ENCODE peak calls at places on chromosomes 2 and 18, in ten cellular contexts. One of them, this sample, is unnamed. For H3K9me3, the result is how much of the 10 kb centered on the place peaks cover.

GRCh38 chr2:784753-785152 is 107.5 kb upstream of the TMEM18 start:
- DNase-seq in SJSA1: no peak
- DNase-seq in aorta: no peak
- DNase-seq in ovary: no peak
- DNase-seq in GM23248: no peak
- DNase-seq in A549: no peak
- DNase-seq in upper lobe of right lung: no peak
- DNase-seq in cardiac muscle cell: no peak
- DNase-seq in neural progenitor cell: no peak
- DNase-seq in endodermal cell: no peak
- DNase-seq in this sample: no peak

GRCh38 chr2:105858868-105859693 is 114.4 kb downstream of the NCK2 start:
- DNase-seq in SJSA1: no peak
- DNase-seq in aorta: peak
- DNase-seq in ovary: no peak
- DNase-seq in GM23248: no peak
- DNase-seq in A549: no peak
- DNase-seq in upper lobe of right lung: no peak
- DNase-seq in cardiac muscle cell: no peak
- DNase-seq in neural progenitor cell: no peak
- DNase-seq in endodermal cell: peak
- DNase-seq in this sample: no peak

GRCh38 chr2:146295080-146295670 is 1549.7 kb upstream of the ACVR2A start:
- DNase-seq in SJSA1: no peak
- DNase-seq in aorta: no peak
- DNase-seq in ovary: no peak
- DNase-seq in GM23248: peak
- DNase-seq in A549: no peak
- DNase-seq in upper lobe of right lung: no peak
- DNase-seq in cardiac muscle cell: no peak
- DNase-seq in neural progenitor cell: no peak
- DNase-seq in endodermal cell: no peak
- DNase-seq in this sample: no peak

GRCh38 chr2:8438476-8438875 is 243.4 kb upstream of the ID2 start:
- DNase-seq in SJSA1: no peak
- DNase-seq in aorta: no peak
- DNase-seq in ovary: no peak
- DNase-seq in GM23248: no peak
- DNase-seq in A549: no peak
- DNase-seq in upper lobe of right lung: peak
- DNase-seq in cardiac muscle cell: no peak
- DNase-seq in neural progenitor cell: no peak
- DNase-seq in endodermal cell: no peak
- DNase-seq in this sample: no peak

GRCh38 chr2:134625311-134625710 is 93.5 kb downstream of the TMEM163 start:
- DNase-seq in SJSA1: no peak
- DNase-seq in aorta: no peak
- DNase-seq in ovary: no peak
- DNase-seq in GM23248: no peak
- DNase-seq in A549: no peak
- DNase-seq in upper lobe of right lung: no peak
- DNase-seq in cardiac muscle cell: no peak
- DNase-seq in neural progenitor cell: no peak
- DNase-seq in endodermal cell: no peak
- DNase-seq in this sample: no peak

GRCh38 chr2:201654611-201655384 is 11.5 kb upstream of the TMEM237 start:
- DNase-seq in SJSA1: peak
- DNase-seq in aorta: no peak
- DNase-seq in ovary: no peak
- DNase-seq in GM23248: peak
- DNase-seq in A549: no peak
- DNase-seq in upper lobe of right lung: no peak
- DNase-seq in cardiac muscle cell: no peak
- DNase-seq in neural progenitor cell: no peak
- DNase-seq in endodermal cell: no peak
- DNase-seq in this sample: no peak

GRCh38 chr2:26325851-26326250 is 20.1 kb upstream of the SELENOI start:
- DNase-seq in SJSA1: no peak
- DNase-seq in aorta: no peak
- DNase-seq in ovary: no peak
- DNase-seq in GM23248: peak
- DNase-seq in A549: no peak
- DNase-seq in upper lobe of right lung: no peak
- DNase-seq in cardiac muscle cell: no peak
- DNase-seq in neural progenitor cell: no peak
- DNase-seq in endodermal cell: no peak
- DNase-seq in this sample: no peak

GRCh38 chr18:33210575-33211189 is 229.8 kb downstream of the CCDC178 start:
- DNase-seq in SJSA1: no peak
- DNase-seq in aorta: no peak
- DNase-seq in ovary: no peak
- DNase-seq in GM23248: peak
- DNase-seq in A549: no peak
- DNase-seq in upper lobe of right lung: no peak
- DNase-seq in cardiac muscle cell: peak
- DNase-seq in neural progenitor cell: peak
- DNase-seq in endodermal cell: peak
- DNase-seq in this sample: no peak

GRCh38 chr2:241219030-241219382 is 30.5 kb downstream of the ANO7 start:
- DNase-seq in SJSA1: no peak
- DNase-seq in aorta: no peak
- DNase-seq in ovary: no peak
- DNase-seq in GM23248: no peak
- DNase-seq in A549: no peak
- DNase-seq in upper lobe of right lung: no peak
- DNase-seq in cardiac muscle cell: no peak
- DNase-seq in neural progenitor cell: no peak
- DNase-seq in endodermal cell: no peak
- DNase-seq in this sample: no peak

GRCh38 chr2:209772316-209772715 is 684 bp downstream of the UNC80 start:
- DNase-seq in SJSA1: no peak
- DNase-seq in aorta: no peak
- DNase-seq in ovary: no peak
- DNase-seq in GM23248: no peak
- DNase-seq in A549: no peak
- DNase-seq in upper lobe of right lung: no peak
- DNase-seq in cardiac muscle cell: peak
- DNase-seq in neural progenitor cell: no peak
- DNase-seq in endodermal cell: no peak
- DNase-seq in this sample: no peak
- H3K4me3 ChIP-seq in SJSA1: no peak
- H3K4me3 ChIP-seq in aorta: no peak
- H3K4me3 ChIP-seq in ovary: no peak
- H3K4me3 ChIP-seq in GM23248: no peak
- H3K4me3 ChIP-seq in A549: peak
- H3K4me3 ChIP-seq in upper lobe of right lung: no peak
- H3K4me3 ChIP-seq in cardiac muscle cell: peak
- H3K4me3 ChIP-seq in neural progenitor cell: peak
- H3K4me3 ChIP-seq in endodermal cell: peak
- H3K4me3 ChIP-seq in this sample: no peak

GRCh38 chr18:50656841-50657470 is 97.1 kb downstream of the MAPK4 start:
- DNase-seq in SJSA1: no peak
- DNase-seq in aorta: peak
- DNase-seq in ovary: no peak
- DNase-seq in GM23248: no peak
- DNase-seq in A549: no peak
- DNase-seq in upper lobe of right lung: no peak
- DNase-seq in cardiac muscle cell: no peak
- DNase-seq in neural progenitor cell: no peak
- DNase-seq in endodermal cell: no peak
- DNase-seq in this sample: no peak

GRCh38 chr18:50658601-50659000 is 98.7 kb downstream of the MAPK4 start:
- DNase-seq in SJSA1: no peak
- DNase-seq in aorta: peak
- DNase-seq in ovary: no peak
- DNase-seq in GM23248: no peak
- DNase-seq in A549: no peak
- DNase-seq in upper lobe of right lung: no peak
- DNase-seq in cardiac muscle cell: no peak
- DNase-seq in neural progenitor cell: no peak
- DNase-seq in endodermal cell: peak
- DNase-seq in this sample: no peak

GRCh38 chr18:50661013-50661412 is 101.1 kb downstream of the MAPK4 start:
- DNase-seq in SJSA1: no peak
- DNase-seq in aorta: no peak
- DNase-seq in ovary: no peak
- DNase-seq in GM23248: no peak
- DNase-seq in A549: no peak
- DNase-seq in upper lobe of right lung: no peak
- DNase-seq in cardiac muscle cell: no peak
- DNase-seq in neural progenitor cell: no peak
- DNase-seq in endodermal cell: peak
- DNase-seq in this sample: no peak

GRCh38 chr18:50662177-50662576 is 102.3 kb downstream of the MAPK4 start:
- DNase-seq in SJSA1: no peak
- DNase-seq in aorta: no peak
- DNase-seq in ovary: no peak
- DNase-seq in GM23248: peak
- DNase-seq in A549: no peak
- DNase-seq in upper lobe of right lung: no peak
- DNase-seq in cardiac muscle cell: no peak
- DNase-seq in neural progenitor cell: peak
- DNase-seq in endodermal cell: peak
- DNase-seq in this sample: no peak

GRCh38 chr18:50659091-50660003 is 99.5 kb downstream of the MAPK4 start:
- DNase-seq in SJSA1: no peak
- DNase-seq in aorta: peak
- DNase-seq in ovary: no peak
- DNase-seq in GM23248: peak
- DNase-seq in A549: peak
- DNase-seq in upper lobe of right lung: no peak
- DNase-seq in cardiac muscle cell: peak
- DNase-seq in neural progenitor cell: no peak
- DNase-seq in endodermal cell: peak
- DNase-seq in this sample: no peak
- H3K9me3 ChIP-seq in SJSA1: under half
- H3K9me3 ChIP-seq in aorta: under half
- H3K9me3 ChIP-seq in ovary: under half
- H3K9me3 ChIP-seq in GM23248: under half
- H3K9me3 ChIP-seq in A549: under half
- H3K9me3 ChIP-seq in upper lobe of right lung: under half
- H3K9me3 ChIP-seq in cardiac muscle cell: under half
- H3K9me3 ChIP-seq in neural progenitor cell: under half
- H3K9me3 ChIP-seq in endodermal cell: under half
- H3K9me3 ChIP-seq in this sample: under half

GRCh38 chr2:20946494-20946893 is 97.4 kb downstream of the APOB start:
- DNase-seq in SJSA1: no peak
- DNase-seq in aorta: no peak
- DNase-seq in ovary: no peak
- DNase-seq in GM23248: no peak
- DNase-seq in A549: no peak
- DNase-seq in upper lobe of right lung: no peak
- DNase-seq in cardiac muscle cell: no peak
- DNase-seq in neural progenitor cell: no peak
- DNase-seq in endodermal cell: no peak
- DNase-seq in this sample: no peak

GRCh38 chr2:20939786-20940480 is 103.9 kb downstream of the APOB start:
- DNase-seq in SJSA1: no peak
- DNase-seq in aorta: no peak
- DNase-seq in ovary: no peak
- DNase-seq in GM23248: no peak
- DNase-seq in A549: no peak
- DNase-seq in upper lobe of right lung: no peak
- DNase-seq in cardiac muscle cell: no peak
- DNase-seq in neural progenitor cell: no peak
- DNase-seq in endodermal cell: no peak
- DNase-seq in this sample: no peak

GRCh38 chr2:20940856-20941255 is 103.0 kb downstream of the APOB start:
- DNase-seq in SJSA1: no peak
- DNase-seq in aorta: no peak
- DNase-seq in ovary: no peak
- DNase-seq in GM23248: no peak
- DNase-seq in A549: no peak
- DNase-seq in upper lobe of right lung: no peak
- DNase-seq in cardiac muscle cell: no peak
- DNase-seq in neural progenitor cell: no peak
- DNase-seq in endodermal cell: no peak
- DNase-seq in this sample: no peak

GRCh38 chr2:20940481-20940795 is 103.4 kb downstream of the APOB start:
- DNase-seq in SJSA1: no peak
- DNase-seq in aorta: no peak
- DNase-seq in ovary: no peak
- DNase-seq in GM23248: no peak
- DNase-seq in A549: no peak
- DNase-seq in upper lobe of right lung: no peak
- DNase-seq in cardiac muscle cell: no peak
- DNase-seq in neural progenitor cell: no peak
- DNase-seq in endodermal cell: no peak
- DNase-seq in this sample: no peak

DNA sequence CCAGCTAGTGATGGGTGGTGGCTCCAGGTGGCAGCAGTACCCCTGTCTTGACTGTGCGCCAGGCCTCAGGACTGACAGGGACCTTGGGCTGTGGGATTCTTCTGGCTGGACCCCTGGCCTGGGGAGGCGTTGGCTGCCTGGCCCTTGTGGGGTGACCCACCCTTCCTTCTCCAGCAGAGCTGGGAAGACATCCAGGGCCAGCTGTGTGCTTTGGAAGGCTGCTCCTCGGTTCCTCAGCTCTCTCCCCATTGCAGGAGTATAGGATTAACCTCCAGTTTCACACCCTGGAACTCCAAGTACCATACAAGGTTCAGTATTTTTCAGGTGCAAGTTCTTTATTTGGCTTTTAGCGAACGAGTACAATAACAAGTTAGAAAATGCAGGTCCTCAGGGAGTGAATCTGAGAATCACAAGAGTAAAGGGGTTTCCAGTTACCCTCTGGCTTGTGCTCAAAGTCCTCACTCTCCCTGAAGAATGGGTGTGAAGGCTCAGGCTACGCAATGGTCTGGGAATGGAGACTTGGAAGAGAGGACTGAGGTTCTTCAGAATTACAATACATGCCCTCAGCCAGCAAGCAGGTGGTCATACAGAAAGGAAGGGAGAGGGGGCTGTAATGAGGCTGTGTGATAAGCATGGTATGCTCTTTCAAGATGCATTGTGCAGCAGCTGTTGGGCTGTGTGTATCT is 101.2 kb downstream of the APOB start:
- DNase-seq in SJSA1: no peak
- DNase-seq in aorta: no peak
- DNase-seq in ovary: no peak
- DNase-seq in GM23248: no peak
- DNase-seq in A549: no peak
- DNase-seq in upper lobe of right lung: no peak
- DNase-seq in cardiac muscle cell: no peak
- DNase-seq in neural progenitor cell: no peak
- DNase-seq in endodermal cell: no peak
- DNase-seq in this sample: no peak
- H3K27ac ChIP-seq in SJSA1: no peak
- H3K27ac ChIP-seq in aorta: no peak
- H3K27ac ChIP-seq in ovary: no peak
- H3K27ac ChIP-seq in GM23248: no peak
- H3K27ac ChIP-seq in A549: no peak
- H3K27ac ChIP-seq in upper lobe of right lung: no peak
- H3K27ac ChIP-seq in cardiac muscle cell: no peak
- H3K27ac ChIP-seq in neural progenitor cell: no peak
- H3K27ac ChIP-seq in endodermal cell: no peak
- H3K27ac ChIP-seq in this sample: no peak

DNA sequence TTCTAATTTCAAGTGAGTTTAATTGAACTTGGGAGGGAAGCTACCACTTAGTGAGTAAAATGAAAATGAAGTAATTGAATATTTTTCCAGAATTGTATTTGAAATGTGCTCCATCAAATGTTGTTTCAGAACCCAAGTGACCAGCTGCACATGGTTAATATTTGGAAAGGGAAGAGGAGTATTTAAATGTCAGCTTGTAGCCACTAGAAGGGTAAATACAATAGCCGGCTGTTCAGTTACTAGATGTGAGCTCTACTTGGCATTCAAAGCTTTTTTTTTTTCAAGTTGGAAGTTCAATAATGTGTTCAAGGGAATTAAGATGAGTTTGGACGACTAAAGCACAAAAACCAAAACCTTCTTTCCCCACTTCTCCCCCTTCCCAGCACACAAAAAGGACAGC is 62.1 kb downstream of the GPR39 start:
- DNase-seq in SJSA1: no peak
- DNase-seq in aorta: no peak
- DNase-seq in ovary: no peak
- DNase-seq in GM23248: no peak
- DNase-seq in A549: no peak
- DNase-seq in upper lobe of right lung: no peak
- DNase-seq in cardiac muscle cell: no peak
- DNase-seq in neural progenitor cell: no peak
- DNase-seq in endodermal cell: no peak
- DNase-seq in this sample: no peak
- H3K4me3 ChIP-seq in SJSA1: no peak
- H3K4me3 ChIP-seq in aorta: no peak
- H3K4me3 ChIP-seq in ovary: no peak
- H3K4me3 ChIP-seq in GM23248: no peak
- H3K4me3 ChIP-seq in A549: no peak
- H3K4me3 ChIP-seq in upper lobe of right lung: no peak
- H3K4me3 ChIP-seq in cardiac muscle cell: no peak
- H3K4me3 ChIP-seq in neural progenitor cell: no peak
- H3K4me3 ChIP-seq in endodermal cell: no peak
- H3K4me3 ChIP-seq in this sample: no peak

This sample was measured in RWPE2.